ENCODE peak calls at places on chromosomes 7 and 10, in seven cellular contexts. X is HepG2, E is H1, M is K562, B is SK-N-SH, J is GM12878, N is GM12891. O is an unnamed sample.

GRCh38 chr10:88418871-88419270 is 164.2 kb downstream of the RNLS start:
- DNase-seq in X (no peak), E (no peak), M (no peak), B (no peak), J (no peak), N (no peak), O (no peak)

GRCh38 chr10:110525349-110526260 is 27.9 kb downstream of the DUSP5 start:
- DNase-seq in X (no peak), E (no peak), M (no peak), B (no peak), J (no peak), N (no peak), O (no peak)

GRCh38 chr7:129122751-129123516 is 21.6 kb upstream of the TSPAN33 start:
- DNase-seq in X (no peak), E (no peak), M (no peak), B (no peak), J (peak), N (peak), O (no peak)

GRCh38 chr7:65927489-65928448 is 54.2 kb downstream of the GUSB start:
- DNase-seq in X (no peak), E (no peak), M (peak), B (peak), J (no peak), N (no peak), O (no peak)

GRCh38 chr10:113916053-113916452 is 61.6 kb downstream of the NHLRC2 start:
- DNase-seq in X (no peak), E (no peak), M (no peak), B (no peak), J (no peak), N (no peak), O (no peak)

GRCh38 chr7:130281227-130281626 is 11.7 kb upstream of the CPA4 start:
- DNase-seq in X (no peak), E (no peak), M (no peak), B (no peak), J (no peak), N (no peak), O (no peak)

GRCh38 chr10:121154846-121155245 is 303.7 kb downstream of the WDR11 start:
- DNase-seq in X (peak), E (no peak), M (no peak), B (no peak), J (no peak), N (no peak), O (no peak)

GRCh38 chr10:33547976-33548375 is 213.5 kb upstream of the NRP1 start:
- DNase-seq in X (no peak), E (no peak), M (no peak), B (no peak), J (no peak), N (no peak), O (no peak)

GRCh38 chr10:112261281-112261822 is 21.8 kb upstream of the TECTB start:
- DNase-seq in X (peak), E (no peak), M (no peak), B (no peak), J (no peak), N (no peak), O (no peak)

GRCh38 chr10:132170561-132171361 is 16.0 kb upstream of the DPYSL4 start:
- DNase-seq in X (no peak), E (no peak), M (no peak), B (no peak), J (no peak), N (no peak), O (no peak)

GRCh38 chr7:83852136-83852535 is 203.2 kb upstream of the SEMA3E start:
- DNase-seq in X (no peak), E (no peak), M (no peak), B (no peak), J (no peak), N (no peak), O (no peak)

GRCh38 chr10:11893749-11894278 is 70.7 kb downstream of the PROSER2 start:
- DNase-seq in X (no peak), E (no peak), M (no peak), B (no peak), J (no peak), N (no peak), O (no peak)

GRCh38 chr10:124315599-124316270 is 103.0 kb downstream of the OAT start:
- DNase-seq in X (no peak), E (no peak), M (no peak), B (no peak), J (no peak), N (no peak), O (no peak)

GRCh38 chr7:55504093-55504859 is 68.0 kb downstream of the VOPP1 start:
- DNase-seq in X (no peak), E (no peak), M (no peak), B (no peak), J (no peak), N (no peak), O (no peak)

GRCh38 chr10:640673-641045 is 48.8 kb downstream of the DIP2C start:
- DNase-seq in X (no peak), E (no peak), M (no peak), B (no peak), J (no peak), N (no peak), O (no peak)

GRCh38 chr10:68735119-68735518 is 14.1 kb downstream of the CCAR1 start:
- DNase-seq in X (no peak), E (no peak), M (no peak), B (no peak), J (no peak), N (no peak), O (no peak)

GRCh38 chr10:96017227-96017687 is 26.1 kb upstream of the CCNJ start:
- DNase-seq in X (peak), E (no peak), M (peak), B (peak), J (peak), N (peak), O (peak)

GRCh38 chr10:29163746-29164145 is 125.1 kb upstream of the LYZL1 start:
- DNase-seq in X (no peak), E (no peak), M (no peak), B (no peak), J (no peak), N (no peak), O (no peak)

GRCh38 chr7:104923010-104923421 is 91.0 kb upstream of the KMT2E start:
- DNase-seq in X (peak), E (peak), M (peak), B (peak), J (peak), N (peak), O (peak)

GRCh38 chr10:16689227-16689626 is 128.0 kb downstream of the RSU1 start:
- DNase-seq in X (no peak), E (no peak), M (no peak), B (no peak), J (no peak), N (no peak), O (no peak)

GRCh38 chr7:101315336-101315735 is 6.3 kb downstream of the IFT22 start:
- DNase-seq in X (peak), E (no peak), M (peak), B (peak), J (no peak), N (no peak), O (no peak)

GRCh38 chr10:13831711-13832110 is 244.9 kb downstream of the PRPF18 start:
- DNase-seq in X (no peak), E (no peak), M (no peak), B (no peak), J (peak), N (peak), O (no peak)

GRCh38 chr10:124047427-124048157 is 45.8 kb downstream of the CHST15 start:
- DNase-seq in X (no peak), E (no peak), M (no peak), B (no peak), J (no peak), N (no peak), O (no peak)

GRCh38 chr7:13508586-13508985 is 480.9 kb downstream of the ETV1 start:
- DNase-seq in X (no peak), E (no peak), M (no peak), B (no peak), J (no peak), N (no peak), O (no peak)
- TF ChIP-seq TAF1 in X (no peak), E (no peak), M (no peak), B (no peak), J (no peak), N (no peak), O (no peak)

DNA sequence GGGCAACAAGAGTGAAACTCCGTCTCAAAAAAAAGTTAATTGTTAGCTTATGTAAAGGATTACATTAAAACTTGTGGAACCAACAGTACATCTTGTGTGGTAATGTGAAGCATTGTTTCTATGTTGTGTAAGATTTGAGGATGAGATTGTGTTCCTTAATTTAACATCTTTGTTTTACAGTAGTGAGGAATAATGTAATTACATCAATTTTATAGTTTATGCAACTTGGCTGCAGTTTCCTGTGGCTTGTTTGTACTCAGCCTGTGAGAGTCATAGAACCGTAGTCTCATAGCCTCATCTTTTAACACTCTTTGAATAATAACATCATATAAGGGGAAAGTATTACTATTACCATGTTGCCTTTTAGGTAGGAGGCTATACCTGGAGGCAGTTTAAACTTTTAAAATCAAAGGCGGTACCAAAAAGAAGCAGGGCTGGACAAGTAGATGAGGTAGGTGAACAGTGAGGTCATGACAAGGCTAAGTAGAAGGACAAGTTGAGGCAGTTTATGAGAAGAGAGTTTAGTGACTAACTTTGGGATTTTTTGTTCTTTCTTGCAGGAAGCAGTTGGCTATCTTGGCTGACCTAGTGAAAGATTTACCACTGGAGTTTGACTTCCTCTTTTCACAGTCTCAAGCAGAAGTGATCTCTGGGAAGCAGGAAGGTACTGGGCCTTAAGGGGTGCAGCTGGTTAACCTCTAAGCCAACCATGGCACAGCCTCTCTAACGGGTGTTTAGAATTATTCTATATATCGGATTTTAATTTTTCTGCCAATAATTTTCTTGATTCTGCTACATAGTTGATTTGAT is 26.1 kb downstream of the ENTPD7 start:
- DNase-seq in X (no peak), E (no peak), M (no peak), B (no peak), J (peak), N (no peak), O (no peak)
- TF ChIP-seq TAF1 in X (no peak), E (no peak), M (no peak), B (no peak), J (no peak), N (no peak), O (no peak)

DNA sequence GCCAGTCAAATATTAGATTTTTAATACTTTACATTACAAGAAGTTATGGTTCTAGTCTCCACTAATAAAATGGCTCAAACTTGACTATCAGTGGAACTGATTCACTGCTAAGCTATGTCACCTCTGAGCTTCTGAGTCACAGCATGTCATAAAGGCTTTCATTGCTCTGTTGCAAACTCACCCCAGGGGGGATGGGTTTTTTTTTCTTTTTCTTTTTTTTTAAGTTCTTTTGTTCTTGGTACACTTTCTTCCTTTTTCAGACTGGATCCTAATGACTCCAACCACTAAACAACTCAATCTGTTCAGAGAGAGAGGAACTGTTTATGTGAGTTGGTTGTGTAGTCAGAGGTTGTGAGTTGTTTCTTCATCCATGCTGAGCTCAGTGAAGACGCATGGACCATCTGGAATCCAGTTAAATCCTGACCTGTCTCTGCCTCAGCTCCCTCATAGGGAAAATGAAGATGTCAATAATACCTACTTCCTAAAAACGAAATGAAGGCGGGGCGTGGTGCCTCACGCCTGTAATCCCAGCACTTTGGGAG is 11.0 kb downstream of the MYOF start:
- DNase-seq in X (peak), E (no peak), M (no peak), B (no peak), J (no peak), N (no peak), O (no peak)
- TF ChIP-seq TAF1 in X (no peak), E (no peak), M (no peak), B (no peak), J (no peak), N (no peak), O (no peak)

GRCh38 chr7:137953692-137954470 is 48.0 kb downstream of the CREB3L2 start:
- DNase-seq in X (no peak), E (no peak), M (peak), B (no peak), J (no peak), N (no peak), O (no peak)
- TF ChIP-seq TAF1 in X (no peak), E (no peak), M (no peak), B (no peak), J (no peak), N (no peak), O (no peak)

DNA sequence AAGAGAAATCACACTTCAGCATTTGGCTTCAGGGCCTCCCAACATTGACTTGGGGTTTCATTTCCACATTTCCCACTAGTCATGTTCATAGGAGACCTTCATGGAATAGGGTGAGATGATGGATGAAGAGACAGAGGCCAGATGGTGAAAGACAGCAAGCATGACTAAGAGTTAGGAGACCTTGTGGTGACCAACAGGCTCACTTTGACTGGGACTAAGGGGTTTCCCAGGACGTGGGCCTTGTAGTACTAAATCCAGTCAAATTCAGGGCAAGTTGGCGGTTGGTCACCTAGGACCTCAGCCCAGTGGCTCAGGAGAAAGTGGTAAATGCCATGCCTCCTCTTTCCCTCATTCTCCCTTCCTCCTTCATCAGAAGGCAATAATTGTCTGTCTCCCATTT is 2.9 kb upstream of the GIMAP5 start:
- DNase-seq in X (no peak), E (no peak), M (no peak), B (no peak), J (no peak), N (no peak), O (no peak)
- TF ChIP-seq TAF1 in X (no peak), E (no peak), M (no peak), B (no peak), J (no peak), N (no peak), O (no peak)

DNA sequence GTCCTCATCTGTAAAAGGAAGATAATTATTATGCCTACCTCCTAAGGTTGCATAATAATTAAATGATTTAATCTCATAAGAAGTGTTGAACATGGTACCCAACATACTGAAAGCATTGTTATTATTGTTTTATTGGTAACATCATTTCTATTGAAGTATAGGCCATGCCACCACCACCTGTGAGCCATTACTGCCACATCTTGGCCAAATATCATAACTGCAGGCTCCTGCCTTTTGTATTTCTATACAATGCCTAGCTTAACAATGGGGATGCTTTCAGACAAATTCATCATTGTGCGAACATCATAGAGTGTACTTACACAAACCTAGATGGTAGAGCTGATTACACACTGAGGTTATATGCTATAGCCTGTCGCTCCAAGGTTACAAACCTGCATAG is 61.1 kb upstream of the NPSR1 start:
- DNase-seq in X (peak), E (no peak), M (no peak), B (peak), J (no peak), N (no peak), O (no peak)
- TF ChIP-seq TAF1 in X (no peak), E (no peak), M (no peak), B (no peak), J (no peak), N (no peak), O (no peak)

DNA sequence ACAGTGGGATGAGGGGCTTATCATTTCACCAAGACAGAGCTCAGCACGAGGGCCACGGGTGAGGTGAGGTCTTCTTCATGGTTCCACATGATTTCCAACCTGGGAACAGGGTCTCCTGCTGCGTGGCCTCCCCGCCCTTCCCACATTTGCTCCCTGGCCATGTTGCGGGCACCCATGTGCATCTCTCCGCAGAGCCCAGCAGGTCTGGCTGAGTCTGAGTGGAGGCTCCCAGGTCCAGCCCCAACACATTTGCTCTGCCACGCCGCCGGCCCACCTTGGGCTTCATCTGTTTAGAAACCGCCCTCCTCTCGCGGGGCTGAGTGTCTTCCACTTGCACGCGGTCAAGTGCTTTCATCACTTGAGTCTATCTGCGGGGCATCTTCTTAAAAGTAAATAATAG is 14.8 kb upstream of the PRKAR1B start:
- DNase-seq in X (no peak), E (no peak), M (no peak), B (no peak), J (no peak), N (no peak), O (no peak)
- TF ChIP-seq TAF1 in X (no peak), E (no peak), M (no peak), B (no peak), J (no peak), N (no peak), O (no peak)

GRCh38 chr7:103793614-103794013 is 195.8 kb downstream of the RELN start:
- DNase-seq in X (peak), E (no peak), M (no peak), B (no peak), J (no peak), N (no peak), O (no peak)
- TF ChIP-seq TAF1 in X (no peak), E (no peak), M (no peak), B (no peak), J (no peak), N (no peak), O (no peak)

GRCh38 chr7:157930926-157931466 is 594.2 kb downstream of the DNAJB6 start:
- DNase-seq in X (no peak), E (no peak), M (no peak), B (no peak), J (no peak), N (no peak), O (no peak)

GRCh38 chr7:157929671-157930070 is 592.9 kb downstream of the DNAJB6 start:
- DNase-seq in X (no peak), E (no peak), M (no peak), B (no peak), J (no peak), N (no peak), O (no peak)

GRCh38 chr7:157930441-157930840 is 593.6 kb downstream of the DNAJB6 start:
- DNase-seq in X (no peak), E (no peak), M (no peak), B (no peak), J (no peak), N (no peak), O (no peak)

GRCh38 chr7:157928808-157929425 is 592.1 kb downstream of the DNAJB6 start:
- DNase-seq in X (no peak), E (no peak), M (no peak), B (no peak), J (no peak), N (no peak), O (no peak)

DNA sequence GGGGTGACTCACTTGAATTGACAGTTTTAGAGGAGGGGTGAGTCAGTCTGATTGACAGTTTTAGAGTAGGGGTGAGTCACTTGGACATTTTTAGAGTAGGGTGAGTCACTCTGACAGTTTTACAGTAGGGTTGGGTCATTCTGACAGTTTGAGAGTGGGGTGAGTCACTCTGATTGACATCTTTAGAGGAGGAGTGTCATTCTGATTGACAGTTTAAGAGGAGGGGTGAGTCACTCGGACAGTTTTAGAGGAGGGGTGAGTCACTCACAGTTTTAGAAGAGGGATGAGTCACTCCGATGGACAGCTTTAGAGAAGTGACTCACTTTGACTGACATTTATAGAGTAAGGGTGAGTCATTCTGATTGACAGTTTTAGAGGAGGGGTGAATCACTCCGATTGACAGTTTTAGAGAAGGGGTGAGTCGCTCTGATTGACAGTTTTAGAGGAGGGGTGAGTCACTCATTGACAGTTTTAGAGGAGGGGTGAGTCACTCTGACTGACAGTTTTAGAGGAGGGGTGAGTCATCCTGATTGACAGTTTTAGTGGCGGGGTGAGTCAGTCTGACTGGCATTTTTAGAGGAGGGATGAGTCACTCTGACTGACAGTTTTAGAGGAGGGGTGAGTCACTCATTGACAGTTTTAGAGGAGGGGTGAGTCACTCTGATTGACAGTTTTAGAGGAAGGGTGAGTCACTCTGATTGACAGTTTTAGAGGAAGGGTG is 595.9 kb downstream of the DNAJB6 start:
- DNase-seq in X (peak), E (no peak), M (peak), B (no peak), J (no peak), N (no peak), O (no peak)
- TF ChIP-seq TAF1 in X (no peak), E (no peak), M (no peak), B (no peak), J (no peak), N (no peak), O (no peak)

O was measured in GM12892.